ENCODE peak calls at places on chromosomes 16 and 17, in eight cellular contexts. One of them, this sample, is unnamed.
A peak's percentile ranks its signal among the peaks of the same experiment; 100 is the strongest.

GRCh38 chr16:66444049-66444481 is 17.0 kb downstream of the BEAN1 start:
- DNase-seq in stomach: no peak
- DNase-seq in H1: no peak
- DNase-seq in sigmoid colon: no peak
- DNase-seq in transverse colon: no peak
- DNase-seq in HCT116: no peak
- DNase-seq in spleen: no peak
- DNase-seq in esophagus muscularis mucosa: no peak
- DNase-seq in this sample: no peak

GRCh38 chr16:10322723-10323527 is 62.9 kb upstream of the ATF7IP2 start:
- DNase-seq in esophagus muscularis mucosa: no peak
- DNase-seq in HCT116: no peak
- DNase-seq in spleen: no peak
- DNase-seq in stomach: no peak
- DNase-seq in sigmoid colon: no peak
- DNase-seq in transverse colon: no peak
- DNase-seq in H1: no peak
- DNase-seq in this sample: no peak

GRCh38 chr17:36661047-36661666 is 59.8 kb downstream of the MRM1 start:
- DNase-seq in stomach: no peak
- DNase-seq in transverse colon: no peak
- DNase-seq in HCT116: no peak
- DNase-seq in sigmoid colon: no peak
- DNase-seq in spleen: no peak
- DNase-seq in esophagus muscularis mucosa: no peak
- DNase-seq in H1: no peak
- DNase-seq in this sample: no peak

GRCh38 chr17:21240375-21241055 is 12.7 kb downstream of the NATD1 start:
- DNase-seq in esophagus muscularis mucosa: no peak
- DNase-seq in stomach: no peak
- DNase-seq in transverse colon: no peak
- DNase-seq in HCT116: no peak
- DNase-seq in spleen: no peak
- DNase-seq in sigmoid colon: no peak
- DNase-seq in H1: no peak
- DNase-seq in this sample: no peak

GRCh38 chr16:54397190-54397835 is 110.7 kb upstream of the IRX3 start:
- DNase-seq in HCT116: no peak
- DNase-seq in transverse colon: no peak
- DNase-seq in spleen: no peak
- DNase-seq in stomach: no peak
- DNase-seq in H1: no peak
- DNase-seq in sigmoid colon: no peak
- DNase-seq in esophagus muscularis mucosa: no peak
- DNase-seq in this sample: no peak

GRCh38 chr17:61321344-61321743 is 78.3 kb upstream of the TBX2 start:
- DNase-seq in esophagus muscularis mucosa: no peak
- DNase-seq in stomach: no peak
- DNase-seq in transverse colon: no peak
- DNase-seq in HCT116: no peak
- DNase-seq in spleen: no peak
- DNase-seq in sigmoid colon: no peak
- DNase-seq in H1: no peak
- DNase-seq in this sample: no peak

GRCh38 chr16:20857281-20857680 is 42.9 kb downstream of the DCUN1D3 start:
- DNase-seq in stomach: no peak
- DNase-seq in HCT116: no peak
- DNase-seq in H1: no peak
- DNase-seq in sigmoid colon: no peak
- DNase-seq in spleen: no peak
- DNase-seq in esophagus muscularis mucosa: no peak
- DNase-seq in transverse colon: no peak
- DNase-seq in this sample: no peak

GRCh38 chr17:33595783-33596182 is 302.7 kb upstream of the ASIC2 start:
- DNase-seq in HCT116: no peak
- DNase-seq in spleen: no peak
- DNase-seq in transverse colon: no peak
- DNase-seq in H1: no peak
- DNase-seq in stomach: no peak
- DNase-seq in esophagus muscularis mucosa: no peak
- DNase-seq in sigmoid colon: no peak
- DNase-seq in this sample: no peak

GRCh38 chr17:35080536-35080935 is 17.0 kb upstream of the RFFL start:
- DNase-seq in HCT116: no peak
- DNase-seq in H1: no peak
- DNase-seq in sigmoid colon: no peak
- DNase-seq in stomach: no peak
- DNase-seq in esophagus muscularis mucosa: no peak
- DNase-seq in spleen: no peak
- DNase-seq in transverse colon: no peak
- DNase-seq in this sample: no peak

GRCh38 chr17:42315402-42316156 is 27.3 kb downstream of the STAT5A start:
- DNase-seq in sigmoid colon: no peak
- DNase-seq in HCT116: no peak
- DNase-seq in stomach: no peak
- DNase-seq in transverse colon: peak; percentile 26
- DNase-seq in spleen: peak; percentile 83
- DNase-seq in H1: no peak
- DNase-seq in esophagus muscularis mucosa: no peak
- DNase-seq in this sample: no peak

GRCh38 chr16:12340151-12340733 is 363.7 kb downstream of the SNX29 start:
- DNase-seq in H1: no peak
- DNase-seq in esophagus muscularis mucosa: no peak
- DNase-seq in HCT116: peak; percentile 55
- DNase-seq in transverse colon: peak; percentile 46
- DNase-seq in sigmoid colon: no peak
- DNase-seq in spleen: no peak
- DNase-seq in stomach: peak; percentile 41
- DNase-seq in this sample: no peak

GRCh38 chr17:3773511-3773910 is 27.5 kb downstream of the ITGAE start:
- DNase-seq in HCT116: no peak
- DNase-seq in spleen: peak; percentile 22
- DNase-seq in H1: no peak
- DNase-seq in sigmoid colon: no peak
- DNase-seq in stomach: no peak
- DNase-seq in esophagus muscularis mucosa: no peak
- DNase-seq in transverse colon: no peak
- DNase-seq in this sample: no peak

GRCh38 chr17:37661372-37662014 is 18.2 kb upstream of the DDX52 start:
- DNase-seq in sigmoid colon: no peak
- DNase-seq in esophagus muscularis mucosa: no peak
- DNase-seq in HCT116: no peak
- DNase-seq in transverse colon: no peak
- DNase-seq in stomach: no peak
- DNase-seq in H1: no peak
- DNase-seq in spleen: no peak
- DNase-seq in this sample: no peak

GRCh38 chr16:11296706-11297491 is 15.8 kb upstream of the PRM1 start:
- DNase-seq in H1: no peak
- DNase-seq in HCT116: no peak
- DNase-seq in esophagus muscularis mucosa: no peak
- DNase-seq in sigmoid colon: peak; percentile 75
- DNase-seq in spleen: no peak
- DNase-seq in transverse colon: no peak
- DNase-seq in stomach: peak; percentile 58
- DNase-seq in this sample: no peak

GRCh38 chr16:83924686-83925085 is 25.8 kb downstream of the MLYCD start:
- DNase-seq in transverse colon: no peak
- DNase-seq in HCT116: no peak
- DNase-seq in spleen: peak; percentile 66
- DNase-seq in sigmoid colon: no peak
- DNase-seq in esophagus muscularis mucosa: no peak
- DNase-seq in stomach: no peak
- DNase-seq in H1: no peak
- DNase-seq in this sample: no peak

GRCh38 chr16:24336491-24336890 is 80.4 kb downstream of the CACNG3 start:
- DNase-seq in spleen: no peak
- DNase-seq in esophagus muscularis mucosa: no peak
- DNase-seq in sigmoid colon: no peak
- DNase-seq in transverse colon: no peak
- DNase-seq in HCT116: no peak
- DNase-seq in stomach: no peak
- DNase-seq in H1: no peak
- DNase-seq in this sample: no peak

GRCh38 chr16:51762081-51762995 is 611.3 kb upstream of the SALL1 start:
- DNase-seq in esophagus muscularis mucosa: peak; percentile 91
- DNase-seq in sigmoid colon: peak; percentile 79
- DNase-seq in H1: peak; percentile 19
- DNase-seq in stomach: peak; percentile 85
- DNase-seq in spleen: peak; percentile 79
- DNase-seq in transverse colon: peak; percentile 61
- DNase-seq in HCT116: no peak
- DNase-seq in this sample: no peak

GRCh38 chr16:4057439-4057877 is 58.8 kb downstream of the ADCY9 start:
- DNase-seq in sigmoid colon: peak; percentile 41
- DNase-seq in HCT116: no peak
- DNase-seq in transverse colon: no peak
- DNase-seq in esophagus muscularis mucosa: no peak
- DNase-seq in stomach: no peak
- DNase-seq in spleen: no peak
- DNase-seq in H1: no peak
- DNase-seq in this sample: no peak

GRCh38 chr17:28306954-28307401 is 12.0 kb upstream of the TMEM97 start:
- DNase-seq in stomach: no peak
- DNase-seq in HCT116: no peak
- DNase-seq in sigmoid colon: no peak
- DNase-seq in transverse colon: no peak
- DNase-seq in H1: peak; percentile 19
- DNase-seq in esophagus muscularis mucosa: no peak
- DNase-seq in spleen: peak; percentile 71
- DNase-seq in this sample: no peak

GRCh38 chr17:34598161-34598776 is 18.9 kb downstream of the TMEM132E start:
- DNase-seq in esophagus muscularis mucosa: no peak
- DNase-seq in HCT116: no peak
- DNase-seq in spleen: no peak
- DNase-seq in transverse colon: no peak
- DNase-seq in stomach: no peak
- DNase-seq in H1: no peak
- DNase-seq in sigmoid colon: no peak
- DNase-seq in this sample: no peak

GRCh38 chr16:63602206-63602927 is 1519.5 kb downstream of the CDH11 start:
- DNase-seq in esophagus muscularis mucosa: no peak
- DNase-seq in stomach: no peak
- DNase-seq in spleen: no peak
- DNase-seq in H1: no peak
- DNase-seq in HCT116: no peak
- DNase-seq in sigmoid colon: no peak
- DNase-seq in transverse colon: no peak
- DNase-seq in this sample: no peak

GRCh38 chr16:58280846-58281301 is 14.0 kb downstream of the PRSS54 start:
- DNase-seq in esophagus muscularis mucosa: no peak
- DNase-seq in sigmoid colon: no peak
- DNase-seq in stomach: peak; percentile 67
- DNase-seq in H1: no peak
- DNase-seq in spleen: no peak
- DNase-seq in HCT116: no peak
- DNase-seq in transverse colon: no peak
- DNase-seq in this sample: no peak

GRCh38 chr16:14309001-14309886 is 238.1 kb downstream of the MRTFB start:
- DNase-seq in esophagus muscularis mucosa: no peak
- DNase-seq in HCT116: no peak
- DNase-seq in spleen: peak; percentile 68
- DNase-seq in transverse colon: no peak
- DNase-seq in sigmoid colon: no peak
- DNase-seq in stomach: peak; percentile 42
- DNase-seq in H1: no peak
- DNase-seq in this sample: no peak

GRCh38 chr17:50109207-50109606 is 14.1 kb downstream of the PDK2 start:
- DNase-seq in stomach: no peak
- DNase-seq in HCT116: no peak
- DNase-seq in H1: no peak
- DNase-seq in esophagus muscularis mucosa: no peak
- DNase-seq in sigmoid colon: no peak
- DNase-seq in transverse colon: no peak
- DNase-seq in spleen: no peak
- DNase-seq in this sample: no peak
- H3K27ac ChIP-seq in stomach: no peak overlapping the region
- H3K27ac ChIP-seq in HCT116: no peak overlapping the region
- H3K27ac ChIP-seq in H1: no peak overlapping the region
- H3K27ac ChIP-seq in esophagus muscularis mucosa: no peak overlapping the region
- H3K27ac ChIP-seq in sigmoid colon: no peak overlapping the region
- H3K27ac ChIP-seq in transverse colon: no peak overlapping the region
- H3K27ac ChIP-seq in spleen: no peak overlapping the region
- H3K27ac ChIP-seq in this sample: no peak overlapping the region

DNA sequence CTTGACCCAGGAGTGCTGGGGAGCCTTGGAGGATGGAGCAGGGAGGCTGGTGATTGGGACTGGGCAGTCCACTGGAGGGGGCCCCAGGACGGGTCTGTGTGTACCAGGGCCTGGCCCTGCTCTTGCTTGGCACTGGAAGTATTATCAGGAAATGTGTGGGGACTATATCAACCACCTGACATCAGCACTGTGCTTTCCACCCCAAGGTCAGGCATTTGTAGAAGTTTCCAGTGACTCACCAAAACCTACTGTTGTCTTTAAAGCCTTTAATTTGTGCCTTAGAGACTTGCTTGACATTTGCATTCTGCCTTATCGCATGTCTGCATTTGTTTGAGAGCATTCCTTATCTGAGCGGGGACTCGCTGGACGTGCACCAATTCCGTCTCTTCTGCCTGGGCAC is 323.1 kb downstream of the FOXL1 start:
- DNase-seq in H1: no peak
- DNase-seq in transverse colon: no peak
- DNase-seq in sigmoid colon: no peak
- DNase-seq in spleen: no peak
- DNase-seq in stomach: no peak
- DNase-seq in HCT116: no peak
- DNase-seq in esophagus muscularis mucosa: no peak
- DNase-seq in this sample: no peak
- TF ChIP-seq POLR2AphosphoS5 in H1: no peak
- TF ChIP-seq POLR2AphosphoS5 in transverse colon: no peak
- TF ChIP-seq POLR2AphosphoS5 in sigmoid colon: no peak
- TF ChIP-seq POLR2AphosphoS5 in spleen: no peak
- TF ChIP-seq POLR2AphosphoS5 in stomach: no peak
- TF ChIP-seq POLR2AphosphoS5 in HCT116: no peak
- TF ChIP-seq POLR2AphosphoS5 in esophagus muscularis mucosa: no peak
- TF ChIP-seq POLR2AphosphoS5 in this sample: no peak

DNA sequence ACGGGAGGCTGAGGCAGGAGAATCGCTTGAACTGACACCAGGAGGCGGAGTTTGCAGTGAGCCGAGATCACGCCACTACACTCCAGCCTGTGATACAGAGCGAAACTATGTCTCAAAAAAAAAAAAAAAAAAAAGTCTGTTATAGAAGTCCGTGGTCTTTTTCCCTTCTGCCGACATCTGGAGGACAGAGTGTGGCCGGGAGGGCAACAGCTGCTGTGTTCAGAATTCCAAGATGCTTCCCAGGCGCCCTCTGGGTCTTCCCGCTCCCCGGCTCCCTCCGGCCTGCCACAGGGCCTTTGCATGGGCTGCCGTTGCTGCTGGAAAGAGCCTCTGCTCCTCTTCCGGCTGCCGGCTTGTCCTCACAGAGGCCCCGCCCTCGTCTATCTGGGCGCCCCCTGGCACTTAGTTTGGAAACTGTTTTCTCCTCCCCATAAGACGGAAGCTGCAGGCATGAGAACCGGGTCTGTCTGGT is 2.4 kb upstream of the CACNA1H start:
- DNase-seq in HCT116: peak; percentile 60
- DNase-seq in transverse colon: no peak
- DNase-seq in H1: no peak
- DNase-seq in sigmoid colon: no peak
- DNase-seq in esophagus muscularis mucosa: no peak
- DNase-seq in spleen: no peak
- DNase-seq in stomach: no peak
- DNase-seq in this sample: no peak
- H3K27me3 ChIP-seq in HCT116: no peaks in the 10 kb centered on the region
- H3K27me3 ChIP-seq in transverse colon: peaks cover 41% of the 10 kb centered on the region
- H3K27me3 ChIP-seq in H1: no peaks in the 10 kb centered on the region
- H3K27me3 ChIP-seq in sigmoid colon: peaks cover 10% of the 10 kb centered on the region
- H3K27me3 ChIP-seq in esophagus muscularis mucosa: no peaks in the 10 kb centered on the region
- H3K27me3 ChIP-seq in spleen: peaks cover 79% of the 10 kb centered on the region
- H3K27me3 ChIP-seq in stomach: peaks cover 5% of the 10 kb centered on the region
- H3K27me3 ChIP-seq in this sample: peaks cover 11% of the 10 kb centered on the region

GRCh38 chr17:77796201-77796860 is 162.2 kb upstream of the TNRC6C start:
- DNase-seq in H1: no peak
- DNase-seq in transverse colon: no peak
- DNase-seq in sigmoid colon: peak; percentile 61
- DNase-seq in stomach: no peak
- DNase-seq in HCT116: no peak
- DNase-seq in esophagus muscularis mucosa: no peak
- DNase-seq in spleen: peak; percentile 22
- DNase-seq in this sample: no peak
- H3K27ac ChIP-seq in H1: no peak overlapping the region
- H3K27ac ChIP-seq in transverse colon: no peak overlapping the region
- H3K27ac ChIP-seq in sigmoid colon: peak overlapping the region; percentile 23
- H3K27ac ChIP-seq in stomach: no peak overlapping the region
- H3K27ac ChIP-seq in HCT116: no peak overlapping the region
- H3K27ac ChIP-seq in esophagus muscularis mucosa: peak overlapping the region; percentile 78
- H3K27ac ChIP-seq in spleen: no peak overlapping the region
- H3K27ac ChIP-seq in this sample: peak overlapping the region; percentile 67